ENCODE peak calls at places on chromosome 6, in six cellular contexts. F is HCT116, U is left ventricle myocardium inferior, G is brain microvascular endothelial cell, K is heart right ventricle, P is MM.1S. V is an unnamed sample.

GRCh38 chr6:133313068-133313467 is 71.9 kb downstream of the EYA4 start:
- DNase-seq in U (no peak), K (no peak), G (no peak), F (no peak), P (no peak), V (no peak)

GRCh38 chr6:127114214-127114613 is 4.3 kb upstream of the RSPO3 start:
- DNase-seq in K (no peak), G (no peak), F (no peak), U (no peak), P (no peak), V (no peak)

GRCh38 chr6:1494671-1495070 is 105.3 kb downstream of the FOXF2 start:
- DNase-seq in U (no peak), G (no peak), F (no peak), K (no peak), P (no peak), V (no peak)

GRCh38 chr6:14765106-14765505 is 480.8 kb upstream of the JARID2 start:
- DNase-seq in F (no peak), K (no peak), P (no peak), G (peak; percentile 2), U (no peak), V (no peak)

GRCh38 chr6:16440656-16441212 is 202.3 kb downstream of the GMPR start:
- DNase-seq in G (no peak), U (no peak), F (no peak), P (no peak), K (peak; percentile 14), V (no peak)

GRCh38 chr6:56040875-56041274 is 165.5 kb upstream of the BMP5 start:
- DNase-seq in F (no peak), P (no peak), G (peak; percentile 22), U (no peak), K (no peak), V (no peak)

GRCh38 chr6:491233-491632 is 99.7 kb downstream of the IRF4 start:
- DNase-seq in K (no peak), P (no peak), U (no peak), F (no peak), G (no peak), V (no peak)

GRCh38 chr6:36625161-36625919 is 31.2 kb downstream of the SRSF3 start:
- DNase-seq in U (no peak), P (no peak), K (no peak), F (no peak), G (peak; percentile 46), V (no peak)

GRCh38 chr6:4225207-4225872 is 90.0 kb upstream of the ECI2 start:
- DNase-seq in U (no peak), G (no peak), F (no peak), K (no peak), P (no peak), V (no peak)

GRCh38 chr6:88168362-88168761 is 2.2 kb upstream of the CNR1 start:
- DNase-seq in U (no peak), F (no peak), P (no peak), G (no peak), K (no peak), V (no peak)

GRCh38 chr6:93423542-93423941 is 4.2 kb upstream of the EPHA7 start:
- DNase-seq in K (no peak), P (peak; percentile 65), U (peak; percentile 11), G (peak; percentile 49), F (peak; percentile 8), V (no peak)

GRCh38 chr6:13767121-13767794 is 47.1 kb downstream of the MCUR1 start:
- DNase-seq in K (peak; percentile 35), P (no peak), U (peak; percentile 35), G (peak; percentile 41), F (no peak), V (no peak)

GRCh38 chr6:14452567-14453527 is 335.3 kb downstream of the CD83 start:
- DNase-seq in F (no peak), P (no peak), K (no peak), G (no peak), U (no peak), V (no peak)

GRCh38 chr6:47414517-47415167 is 62.9 kb upstream of the CD2AP start:
- DNase-seq in F (no peak), P (peak; percentile 67), G (peak; percentile 24), K (no peak), U (no peak), V (no peak)

GRCh38 chr6:169393753-169394152 is 140.1 kb upstream of the THBS2 start:
- DNase-seq in G (no peak), F (no peak), K (no peak), U (no peak), P (no peak), V (no peak)

GRCh38 chr6:101458341-101458740 is 64.8 kb downstream of the GRIK2 start:
- DNase-seq in P (no peak), F (peak; percentile 0), K (no peak), G (peak; percentile 73), U (no peak), V (no peak)

GRCh38 chr6:139927236-139927635 is 552.8 kb upstream of the CITED2 start:
- DNase-seq in P (no peak), U (no peak), K (no peak), F (no peak), G (peak; percentile 71), V (no peak)
- TF ChIP-seq CTCF in P (peak; percentile 57), U (no peak), K (no peak), F (peak; percentile 38), G (peak; percentile 61), V (no peak)

GRCh38 chr6:31837612-31838553 is 10.3 kb downstream of the HSPA1B start:
- DNase-seq in K (no peak), G (no peak), U (no peak), P (no peak), F (no peak), V (no peak)
- H3K36me3 ChIP-seq in K (peaks cover 57% of the 10 kb centered on the region), G (peaks cover 46% of the 10 kb centered on the region), U (peaks cover 51% of the 10 kb centered on the region), P (peaks cover 27% of the 10 kb centered on the region), F (peaks cover 24% of the 10 kb centered on the region), V (no peaks in the 10 kb centered on the region)

DNA sequence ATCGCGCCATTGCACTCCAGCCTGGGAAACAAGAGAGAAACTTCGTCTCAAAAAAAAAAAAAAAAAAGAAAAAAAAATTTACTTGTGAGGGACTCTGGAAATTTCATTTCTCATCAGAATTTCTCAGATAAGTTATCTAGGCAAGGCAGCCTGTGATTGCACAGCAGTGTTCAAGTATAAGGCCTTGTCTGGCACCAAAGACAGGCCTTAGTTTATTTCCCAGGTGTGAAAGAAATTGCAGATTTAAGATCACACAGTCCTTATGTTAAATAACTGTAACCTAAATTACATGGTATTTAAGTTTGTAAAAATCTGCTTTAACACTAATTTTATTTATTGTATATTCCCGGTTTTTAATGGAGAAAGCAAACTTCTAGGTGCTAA is 34.8 kb downstream of the HFE start:
- DNase-seq in G (no peak), U (no peak), K (no peak), F (no peak), P (no peak), V (no peak)
- H3K4me3 ChIP-seq in G (no peak overlapping the region), U (peak overlapping the region; percentile 89), K (no peak overlapping the region), F (peak overlapping the region; percentile 70), P (peak overlapping the region; percentile 58), V (peak overlapping the region; percentile 96)

DNA sequence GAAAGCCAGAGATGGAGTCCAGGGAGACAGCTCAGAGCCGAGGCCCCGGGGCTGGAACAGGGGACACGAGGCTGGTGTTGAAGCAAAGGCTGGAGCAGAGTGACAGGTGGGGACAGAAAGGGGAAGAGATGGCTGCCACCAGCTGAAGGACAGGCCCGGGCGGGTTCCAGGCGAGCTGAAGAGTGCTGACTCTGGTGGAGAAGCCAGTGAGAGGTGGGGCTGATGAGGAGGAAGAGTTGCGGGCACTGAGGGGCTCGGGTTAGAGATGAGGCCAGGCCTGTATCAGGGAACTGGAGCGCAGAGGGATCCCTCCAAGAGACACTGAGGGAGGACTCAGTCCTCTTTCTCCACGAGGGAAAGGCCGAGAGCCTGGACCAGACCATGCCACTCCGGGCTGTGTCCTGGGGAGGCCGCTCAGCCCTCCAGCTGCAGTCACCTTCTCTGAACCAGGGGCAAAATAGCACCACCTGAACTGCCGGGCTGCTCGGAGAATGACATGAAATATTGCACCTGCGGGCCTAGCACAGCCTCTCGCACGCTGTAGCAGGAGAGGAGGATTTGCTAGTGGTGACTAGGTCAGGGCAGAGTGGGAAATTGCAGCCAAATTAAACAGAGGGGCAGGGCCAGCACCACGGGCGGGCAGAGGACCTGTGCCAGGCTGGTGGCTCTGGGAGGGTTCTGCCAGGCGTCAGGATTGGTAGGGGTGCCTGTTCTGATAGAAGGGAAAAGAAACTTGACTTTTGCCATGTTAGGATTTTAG is 175.9 kb downstream of the ZDHHC14 start:
- DNase-seq in K (no peak), G (no peak), U (no peak), F (no peak), P (peak; percentile 74), V (no peak)
- TF ChIP-seq CTCF in K (no peak), G (no peak), U (no peak), F (no peak), P (peak; percentile 13), V (no peak)

GRCh38 chr6:52519618-52520017 is 57.2 kb downstream of the TRAM2 start:
- DNase-seq in K (no peak), F (no peak), U (no peak), P (no peak), G (no peak), V (no peak)
- H3K36me3 ChIP-seq in K (peaks cover 17% of the 10 kb centered on the region), F (no peaks in the 10 kb centered on the region), U (peaks cover 13% of the 10 kb centered on the region), P (peaks cover 27% of the 10 kb centered on the region), G (peaks cover 42% of the 10 kb centered on the region), V (no peaks in the 10 kb centered on the region)

GRCh38 chr6:107621216-107621940 is 131.5 kb downstream of the SOBP start:
- DNase-seq in F (no peak), U (no peak), G (no peak), P (no peak), K (no peak), V (no peak)
- H3K4me3 ChIP-seq in F (no peak overlapping the region), U (no peak overlapping the region), G (no peak overlapping the region), P (no peak overlapping the region), K (no peak overlapping the region), V (no peak overlapping the region)

GRCh38 chr6:33757906-33758305 is 11.2 kb upstream of the IP6K3 start:
- DNase-seq in P (no peak), U (no peak), G (no peak), K (no peak), F (no peak), V (no peak)
- TF ChIP-seq CTCF in P (no peak), U (no peak), G (no peak), K (no peak), F (no peak), V (no peak)

GRCh38 chr6:112155900-112156299 is 68.5 kb downstream of the FAM229B start:
- DNase-seq in P (no peak), F (no peak), U (no peak), G (no peak), K (no peak), V (no peak)

GRCh38 chr6:112163295-112164257 is 76.2 kb downstream of the FAM229B start:
- DNase-seq in G (peak; percentile 35), P (peak; percentile 49), F (peak; percentile 33), K (peak; percentile 52), U (peak; percentile 25), V (no peak)

GRCh38 chr6:112156694-112157093 is 69.3 kb downstream of the FAM229B start:
- DNase-seq in P (no peak), F (no peak), G (no peak), U (no peak), K (no peak), V (no peak)

DNA sequence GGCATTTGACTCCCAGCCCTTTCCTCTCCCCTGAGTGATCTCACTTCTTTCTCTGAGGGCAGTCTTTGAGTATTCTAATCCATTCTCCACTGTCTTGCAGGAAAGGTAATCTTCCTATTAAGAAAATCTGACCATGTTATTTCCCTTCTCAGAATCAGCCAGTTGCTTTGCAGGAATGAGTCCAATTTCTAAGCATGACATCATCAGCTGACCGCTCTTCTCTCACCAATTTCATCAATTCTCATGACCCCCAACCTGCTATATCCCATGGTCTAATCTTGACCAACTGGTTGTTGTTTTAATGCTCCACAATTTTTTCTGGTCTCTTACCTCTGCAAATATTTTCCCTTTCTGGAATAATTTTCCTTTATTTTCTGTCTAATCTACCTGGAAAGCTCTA is 73.4 kb downstream of the FAM229B start:
- DNase-seq in P (no peak), G (no peak), K (no peak), F (no peak), U (no peak), V (no peak)
- H3K36me3 ChIP-seq in P (no peaks in the 10 kb centered on the region), G (peaks cover 58% of the 10 kb centered on the region), K (peaks cover 99% of the 10 kb centered on the region), F (no peaks in the 10 kb centered on the region), U (peaks cover 95% of the 10 kb centered on the region), V (no peaks in the 10 kb centered on the region)

V was measured in breast epithelium.